ENCODE peak calls at places on chromosomes 12 and 14, in seven cellular contexts. B, S, X, C, N, J and O are unnamed samples.

GRCh38 chr12:69821441-69822204 is 3.4 kb upstream of the MYRFL start:
- DNase-seq in B (no peak), S (no peak), X (peak), C (no peak), N (no peak), J (peak), O (no peak)

GRCh38 chr14:56118611-56119181 is 485 bp downstream of the PELI2 start:
- DNase-seq in B (peak), S (no peak), X (peak), C (peak), N (peak), J (no peak), O (peak)

GRCh38 chr12:79174656-79175055 is 310.1 kb downstream of the SYT1 start:
- DNase-seq in B (no peak), S (no peak), X (no peak), C (no peak), N (no peak), J (peak), O (no peak)

GRCh38 chr12:67630373-67631088 is 18.0 kb upstream of the DYRK2 start:
- DNase-seq in B (no peak), S (peak), X (peak), C (peak), N (peak), J (no peak), O (no peak)

GRCh38 chr12:113261847-113262470 is 40.7 kb downstream of the TPCN1 start:
- DNase-seq in B (no peak), S (no peak), X (no peak), C (no peak), N (peak), J (no peak), O (no peak)

GRCh38 chr12:19432309-19433170 is 6.8 kb upstream of the AEBP2 start:
- DNase-seq in B (no peak), S (no peak), X (no peak), C (no peak), N (no peak), J (no peak), O (no peak)

GRCh38 chr12:108633534-108634224 is at the start of gene SELPLG:
- DNase-seq in B (peak), S (no peak), X (peak), C (peak), N (peak), J (no peak), O (peak)

GRCh38 chr12:110039085-110039807 is 9.1 kb downstream of the C12orf76 start:
- DNase-seq in B (no peak), S (no peak), X (peak), C (peak), N (no peak), J (peak), O (no peak)

GRCh38 chr14:102182190-102182589 is 42.5 kb downstream of the WDR20 start:
- DNase-seq in B (no peak), S (no peak), X (no peak), C (no peak), N (no peak), J (peak), O (no peak)

GRCh38 chr14:105337966-105338365 is 23.4 kb downstream of the PACS2 start:
- DNase-seq in B (peak), S (no peak), X (no peak), C (peak), N (peak), J (no peak), O (no peak)

GRCh38 chr12:66496595-66496994 is 182.3 kb downstream of the GRIP1 start:
- DNase-seq in B (no peak), S (no peak), X (no peak), C (no peak), N (no peak), J (no peak), O (no peak)

GRCh38 chr12:10361084-10361483 is 28.8 kb downstream of the KLRK1 start:
- DNase-seq in B (no peak), S (no peak), X (no peak), C (no peak), N (no peak), J (peak), O (no peak)

GRCh38 chr12:27751386-27752047 is 28.5 kb upstream of the KLHL42 start:
- DNase-seq in B (no peak), S (no peak), X (peak), C (peak), N (no peak), J (peak), O (no peak)

GRCh38 chr12:27076930-27077329 is 5.4 kb downstream of the C12orf71 start:
- DNase-seq in B (no peak), S (no peak), X (no peak), C (no peak), N (no peak), J (peak), O (no peak)

GRCh38 chr14:98070521-98070920 is 1201.5 kb downstream of the BCL11B start:
- DNase-seq in B (no peak), S (no peak), X (no peak), C (no peak), N (no peak), J (peak), O (no peak)

GRCh38 chr12:107515446-107515958 is 170.1 kb upstream of the PWP1 start:
- DNase-seq in B (peak), S (no peak), X (peak), C (no peak), N (peak), J (peak), O (no peak)

GRCh38 chr12:52691076-52691764 is 11.0 kb upstream of the KRT1 start:
- DNase-seq in B (no peak), S (peak), X (peak), C (no peak), N (no peak), J (no peak), O (no peak)

GRCh38 chr12:110684322-110684836 is 4.5 kb downstream of the HVCN1 start:
- DNase-seq in B (no peak), S (no peak), X (no peak), C (no peak), N (no peak), J (no peak), O (no peak)

GRCh38 chr12:42589465-42590323 is at the start of gene PRICKLE1:
- DNase-seq in B (peak), S (peak), X (peak), C (peak), N (peak), J (peak), O (peak)

GRCh38 chr14:51236314-51236713 is 3.7 kb upstream of the TMX1 start:
- DNase-seq in B (no peak), S (no peak), X (no peak), C (no peak), N (no peak), J (peak), O (no peak)

GRCh38 chr12:95102916-95103671 is 29.7 kb upstream of the NR2C1 start:
- DNase-seq in B (no peak), S (no peak), X (no peak), C (no peak), N (no peak), J (peak), O (peak)

GRCh38 chr12:123516221-123516780 is 17.2 kb downstream of the RILPL1 start:
- DNase-seq in B (no peak), S (no peak), X (no peak), C (no peak), N (no peak), J (no peak), O (no peak)

DNA sequence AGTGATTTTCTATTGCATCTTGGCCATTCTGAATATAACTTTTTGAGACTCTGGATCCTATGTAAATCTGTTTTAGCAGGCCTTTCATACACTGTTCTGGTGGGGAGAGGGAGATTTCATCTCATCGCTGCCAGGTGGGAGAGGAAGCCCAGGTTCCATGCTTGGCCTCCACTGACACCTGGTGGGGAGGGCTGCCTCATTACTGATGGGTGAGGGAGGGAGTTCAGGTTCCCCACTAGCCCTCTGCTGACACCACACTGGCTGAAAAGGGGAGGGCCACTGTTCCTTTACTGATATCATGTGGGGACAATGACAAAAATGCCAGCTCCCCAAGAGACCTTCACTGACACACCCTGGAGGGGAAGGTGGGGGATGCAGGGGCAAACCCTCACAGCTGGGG is 2.4 kb upstream of the GALNT8 start:
- DNase-seq in B (no peak), S (no peak), X (no peak), C (no peak), N (no peak), J (no peak), O (no peak)
- TF ChIP-seq CTCF in B (no peak), S (no peak), X (no peak), C (no peak), N (no peak), J (no peak), O (no peak)

GRCh38 chr12:31728917-31729640 is at the start of gene AMN1:
- DNase-seq in B (peak), S (peak), X (peak), C (peak), N (peak), J (peak), O (peak)
- TF ChIP-seq CTCF in B (peak), S (no peak), X (peak), C (no peak), N (peak), J (no peak), O (no peak)

GRCh38 chr12:61538951-61539350 is 721.3 kb upstream of the USP15 start:
- DNase-seq in B (no peak), S (peak), X (no peak), C (no peak), N (no peak), J (peak), O (no peak)
- TF ChIP-seq CTCF in B (no peak), S (peak), X (no peak), C (no peak), N (no peak), J (peak), O (no peak)

DNA sequence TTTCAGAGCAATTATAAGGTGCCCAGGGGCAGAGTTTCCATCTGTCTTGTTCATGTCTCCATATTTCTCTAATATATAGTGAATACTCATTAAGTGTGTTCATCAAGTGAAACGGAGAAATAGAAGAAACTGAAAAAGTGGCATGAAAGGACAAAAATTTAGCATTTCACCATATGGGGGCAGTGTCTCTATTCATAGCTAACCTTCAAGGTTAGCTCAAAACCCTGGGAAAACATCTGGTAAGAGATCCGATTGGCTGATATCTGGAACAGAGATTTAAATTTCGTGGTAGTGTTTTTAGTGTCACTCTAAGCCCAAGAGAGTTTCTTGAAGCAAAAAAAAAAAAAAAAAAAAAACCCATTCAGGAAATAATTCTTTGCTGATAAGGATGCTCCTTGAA is 367.5 kb downstream of the DAD1 start:
- DNase-seq in B (no peak), S (no peak), X (no peak), C (no peak), N (no peak), J (peak), O (no peak)
- TF ChIP-seq CTCF in B (no peak), S (no peak), X (no peak), C (no peak), N (no peak), J (peak), O (peak)

GRCh38 chr14:79543966-79544365 is 667.3 kb downstream of the DIO2 start:
- DNase-seq in B (no peak), S (peak), X (no peak), C (no peak), N (no peak), J (peak), O (no peak)
- TF ChIP-seq CTCF in B (no peak), S (peak), X (peak), C (peak), N (no peak), J (peak), O (no peak)

GRCh38 chr14:65853407-65853955 is 441.0 kb downstream of the FUT8 start:
- DNase-seq in B (no peak), S (no peak), X (no peak), C (no peak), N (no peak), J (no peak), O (no peak)
- TF ChIP-seq CTCF in B (no peak), S (no peak), X (no peak), C (no peak), N (no peak), J (no peak), O (no peak)

GRCh38 chr12:98743362-98743953 is 98.4 kb downstream of the APAF1 start:
- DNase-seq in B (no peak), S (peak), X (no peak), C (no peak), N (no peak), J (peak), O (peak)
- TF ChIP-seq CTCF in B (peak), S (peak), X (peak), C (no peak), N (no peak), J (no peak), O (peak)

GRCh38 chr14:81767266-81767987 is 233.8 kb upstream of the SEL1L start:
- DNase-seq in B (no peak), S (no peak), X (no peak), C (no peak), N (no peak), J (no peak), O (no peak)

GRCh38 chr14:81766597-81766996 is 232.9 kb upstream of the SEL1L start:
- DNase-seq in B (no peak), S (no peak), X (no peak), C (no peak), N (no peak), J (no peak), O (no peak)

GRCh38 chr14:81776531-81776930 is 242.9 kb upstream of the SEL1L start:
- DNase-seq in B (no peak), S (no peak), X (no peak), C (no peak), N (no peak), J (no peak), O (no peak)

GRCh38 chr14:81771876-81772275 is 238.2 kb upstream of the SEL1L start:
- DNase-seq in B (no peak), S (no peak), X (no peak), C (no peak), N (no peak), J (no peak), O (no peak)

GRCh38 chr14:81772391-81772790 is 238.7 kb upstream of the SEL1L start:
- DNase-seq in B (no peak), S (no peak), X (no peak), C (no peak), N (no peak), J (peak), O (no peak)
- TF ChIP-seq CTCF in B (no peak), S (no peak), X (no peak), C (no peak), N (no peak), J (no peak), O (no peak)

DNA sequence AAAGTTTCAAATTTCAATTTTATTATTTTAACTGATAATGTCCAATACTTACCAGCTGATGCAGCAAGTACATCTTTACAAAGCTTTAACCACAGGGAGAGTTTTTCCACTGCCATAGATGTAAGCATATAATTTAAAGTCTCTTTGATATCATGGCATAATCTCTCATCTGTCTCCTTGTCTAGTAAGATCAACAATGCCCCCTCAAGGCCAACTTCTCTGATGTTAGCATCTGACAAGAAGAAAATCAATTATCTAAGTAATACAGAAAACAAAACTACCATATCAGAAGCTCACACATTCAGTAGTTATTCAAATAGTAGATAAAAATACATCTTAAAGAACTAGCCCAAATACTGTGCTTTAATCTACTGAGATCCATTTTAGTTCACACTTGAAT is 94.2 kb downstream of the HEATR5A start:
- DNase-seq in B (no peak), S (no peak), X (no peak), C (no peak), N (no peak), J (peak), O (no peak)
- TF ChIP-seq CTCF in B (no peak), S (no peak), X (no peak), C (no peak), N (no peak), J (peak), O (no peak)

DNA sequence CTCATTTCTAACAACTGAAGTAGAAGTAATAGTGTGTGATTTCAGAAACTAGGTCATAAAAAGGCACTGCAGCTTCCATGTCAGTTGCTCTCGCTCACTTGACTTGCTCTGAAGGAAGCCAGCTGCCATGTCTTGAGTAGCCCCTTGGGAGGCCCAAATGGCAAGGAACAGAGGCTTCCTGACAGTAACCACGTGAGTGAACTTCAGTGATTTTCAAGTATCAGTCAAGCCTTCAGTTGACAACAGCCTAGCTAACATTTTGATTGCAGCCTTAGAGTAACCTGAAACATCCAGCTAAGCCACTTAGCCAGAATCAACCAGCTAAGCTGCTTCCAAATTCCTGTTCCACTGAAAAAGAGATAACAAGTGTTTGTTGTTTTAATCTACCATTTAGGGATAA is 26.7 kb downstream of the TOGARAM1 start:
- DNase-seq in B (peak), S (no peak), X (no peak), C (no peak), N (no peak), J (no peak), O (no peak)
- TF ChIP-seq CTCF in B (no peak), S (no peak), X (no peak), C (no peak), N (no peak), J (no peak), O (no peak)